ENCODE peak calls at places on chromosomes 5 and 9, in seven cellular contexts. M is cardiac muscle cell, H is HCT116, E is GM12865, C is choroid plexus epithelial cell, T is right atrium auricular region, O is lung. Z is an unnamed sample.

GRCh38 chr9:33306037-33306436 is 15.7 kb downstream of the NFX1 start:
- DNase-seq in T (no peak), O (no peak), E (no peak), H (no peak), C (peak; percentile 16), M (no peak), Z (no peak)

GRCh38 chr5:54390015-54390414 is 65.5 kb upstream of the HSPB3 start:
- DNase-seq in C (peak; percentile 99), O (no peak), T (no peak), H (peak; percentile 69), E (no peak), M (no peak), Z (peak; percentile 97)

GRCh38 chr9:83972286-83972685 is 7.7 kb downstream of the HNRNPK start:
- DNase-seq in M (no peak), C (peak; percentile 45), E (no peak), O (no peak), T (no peak), H (no peak), Z (no peak)

GRCh38 chr5:172771439-172772111 is 580 bp upstream of the DUSP1 start:
- DNase-seq in C (peak; percentile 79), M (peak; percentile 38), T (no peak), H (no peak), O (no peak), E (no peak), Z (no peak)

GRCh38 chr5:39092581-39093350 is 18.6 kb upstream of the RICTOR start:
- DNase-seq in E (no peak), M (no peak), O (no peak), C (peak; percentile 26), T (no peak), H (peak; percentile 41), Z (no peak)

GRCh38 chr9:117564839-117565238 is 139.4 kb upstream of the TLR4 start:
- DNase-seq in H (no peak), O (no peak), C (no peak), T (no peak), E (no peak), M (no peak), Z (no peak)

GRCh38 chr5:36505021-36505420 is 101.4 kb upstream of the SLC1A3 start:
- DNase-seq in M (no peak), C (no peak), E (no peak), T (no peak), H (no peak), O (no peak), Z (no peak)

GRCh38 chr5:160991205-160991604 is 139.2 kb upstream of the ATP10B start:
- DNase-seq in M (no peak), T (no peak), E (no peak), C (no peak), O (no peak), H (no peak), Z (no peak)

GRCh38 chr9:125133403-125134316 is 9.7 kb downstream of the SCAI start:
- DNase-seq in C (no peak), E (no peak), T (no peak), H (no peak), M (no peak), O (no peak), Z (no peak)

GRCh38 chr9:92480332-92480771 is 2.0 kb downstream of the ASPN start:
- DNase-seq in H (no peak), M (no peak), T (no peak), C (peak; percentile 55), E (no peak), O (no peak), Z (peak; percentile 43)

GRCh38 chr5:71905804-71906711 is 187.0 kb downstream of the CARTPT start:
- DNase-seq in C (no peak), E (no peak), O (no peak), M (peak; percentile 31), H (no peak), T (no peak), Z (no peak)

GRCh38 chr9:100099722-100100042 is 639 bp downstream of the INVS start:
- DNase-seq in E (peak; percentile 25), O (peak; percentile 54), M (peak; percentile 46), C (no peak), T (no peak), H (peak; percentile 12), Z (no peak)

GRCh38 chr9:22683393-22684075 is 236.9 kb downstream of the DMRTA1 start:
- DNase-seq in M (no peak), O (no peak), H (no peak), T (no peak), C (peak; percentile 13), E (no peak), Z (no peak)

GRCh38 chr9:81416476-81417298 is 272.7 kb downstream of the TLE1 start:
- DNase-seq in T (no peak), E (no peak), H (no peak), O (no peak), M (no peak), C (peak; percentile 34), Z (no peak)

GRCh38 chr5:96218653-96219052 is 214.4 kb downstream of the PCSK1 start:
- DNase-seq in T (no peak), C (no peak), O (no peak), M (no peak), H (no peak), E (no peak), Z (no peak)

GRCh38 chr5:176432707-176433106 is 15.5 kb upstream of the FAF2 start:
- DNase-seq in M (no peak), C (no peak), T (no peak), E (no peak), O (no peak), H (no peak), Z (no peak)

GRCh38 chr9:86827893-86828292 is 119.4 kb downstream of the GAS1 start:
- DNase-seq in E (no peak), C (peak; percentile 10), M (peak; percentile 26), T (no peak), H (no peak), O (no peak), Z (no peak)

GRCh38 chr5:43040287-43041098 is at the start of gene ANXA2R:
- DNase-seq in H (peak; percentile 92), C (peak; percentile 98), O (peak; percentile 93), M (peak; percentile 91), T (peak; percentile 93), E (peak; percentile 97), Z (peak; percentile 79)

GRCh38 chr5:149442563-149443182 is 63.6 kb upstream of the IL17B start:
- DNase-seq in H (no peak), C (peak; percentile 74), E (peak; percentile 57), T (no peak), M (peak; percentile 90), O (peak; percentile 84), Z (peak; percentile 56)

GRCh38 chr5:142246263-142246662 is 78.6 kb downstream of the SPRY4 start:
- DNase-seq in C (peak; percentile 38), H (no peak), O (no peak), M (no peak), E (no peak), T (peak; percentile 65), Z (no peak)

GRCh38 chr5:66987949-66988838 is 208.4 kb downstream of the CD180 start:
- DNase-seq in M (peak; percentile 48), T (no peak), E (peak; percentile 14), H (no peak), O (no peak), C (peak; percentile 57), Z (no peak)

GRCh38 chr5:106397700-106398099 is 1273.0 kb downstream of the EFNA5 start:
- DNase-seq in T (no peak), O (no peak), C (peak; percentile 99), H (peak; percentile 89), E (peak; percentile 9), M (no peak), Z (no peak)

GRCh38 chr5:97009212-97009898 is 73.5 kb downstream of the LNPEP start:
- DNase-seq in C (peak; percentile 65), O (no peak), M (peak; percentile 4), T (no peak), E (peak; percentile 42), H (no peak), Z (no peak)

GRCh38 chr5:102388235-102388634 is 92.2 kb upstream of the SLCO4C1 start:
- DNase-seq in C (no peak), H (no peak), M (no peak), T (no peak), O (no peak), E (no peak), Z (no peak)

GRCh38 chr9:90881648-90882047 is 80.0 kb downstream of the SYK start:
- DNase-seq in O (no peak), M (no peak), E (peak; percentile 75), C (peak; percentile 12), H (no peak), T (no peak), Z (no peak)

GRCh38 chr9:94995294-94995693 is 268.8 kb downstream of the AOPEP start:
- DNase-seq in T (no peak), C (no peak), H (no peak), O (no peak), E (no peak), M (no peak), Z (no peak)
- H3K4me3 ChIP-seq in T (no peak overlapping the region), C (no peak overlapping the region), H (no peak overlapping the region), O (no peak overlapping the region), E (no peak overlapping the region), M (no peak overlapping the region), Z (no peak overlapping the region)

GRCh38 chr5:135830384-135831275 is 3.8 kb upstream of the SLC25A48 start:
- DNase-seq in M (no peak), E (no peak), T (no peak), C (no peak), O (peak; percentile 22), H (no peak), Z (no peak)
- TF ChIP-seq CTCF in M (no peak), E (no peak), T (no peak), C (no peak), O (no peak), H (no peak), Z (no peak)

GRCh38 chr9:95128177-95128524 is 189.4 kb downstream of the FANCC start:
- DNase-seq in E (no peak), T (no peak), H (no peak), C (no peak), M (no peak), O (no peak), Z (no peak)

GRCh38 chr9:95129651-95130291 is 187.7 kb downstream of the FANCC start:
- DNase-seq in H (no peak), M (no peak), C (no peak), T (no peak), O (no peak), E (no peak), Z (peak; percentile 35)

GRCh38 chr9:95125652-95126051 is 191.9 kb downstream of the FANCC start:
- DNase-seq in H (no peak), T (no peak), C (no peak), E (no peak), M (no peak), O (no peak), Z (no peak)

GRCh38 chr9:95126739-95127138 is 190.8 kb downstream of the FANCC start:
- DNase-seq in O (no peak), E (no peak), C (no peak), M (no peak), H (no peak), T (peak; percentile 49), Z (no peak)

GRCh38 chr9:95127249-95128176 is 190.0 kb downstream of the FANCC start:
- DNase-seq in C (peak; percentile 85), M (peak; percentile 89), O (peak; percentile 78), H (peak; percentile 29), T (peak; percentile 90), E (peak; percentile 78), Z (no peak)
- H3K4me3 ChIP-seq in C (peak overlapping the region; percentile 54), M (peak overlapping the region; percentile 16), O (no peak overlapping the region), H (no peak overlapping the region), T (peak overlapping the region; percentile 52), E (no peak overlapping the region), Z (no peak overlapping the region)

DNA sequence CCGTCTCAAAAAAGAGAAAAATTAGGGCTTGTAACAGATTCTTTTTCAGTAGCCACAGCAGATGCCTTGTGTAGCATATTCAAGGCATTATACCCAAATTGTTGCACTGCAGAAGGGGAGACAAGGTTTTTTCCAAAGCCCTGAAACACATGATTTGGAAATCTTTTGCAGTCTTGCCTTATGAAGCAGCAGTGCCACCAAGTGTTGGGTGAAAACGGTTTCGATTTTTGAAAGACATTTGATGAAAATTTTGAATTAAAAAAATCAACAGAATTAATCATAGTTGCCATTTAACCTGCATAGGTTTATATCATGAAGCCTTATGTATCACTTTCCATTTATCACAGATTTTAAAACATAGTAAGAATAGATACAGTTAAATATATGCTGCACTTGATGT is 479.5 kb downstream of the TAF11L14 start:
- DNase-seq in H (no peak), M (no peak), C (peak; percentile 66), O (no peak), E (no peak), T (no peak), Z (no peak)
- TF ChIP-seq CTCF in H (no peak), M (no peak), C (peak; percentile 59), O (no peak), E (no peak), T (no peak), Z (peak; percentile 45)

Z was measured in LNCaP clone FGC.